ENCODE peak calls at places on chromosomes 12 and 14, in four cellular contexts. K is activated CD8-positive, alpha-beta T cell treated with anti-CD3 and anti-CD28 coated beads for 36 hours; Z is IMR-90; R is cardiac fibroblast. V is an unnamed sample.

GRCh38 chr12:58933068-58933681 is 12.9 kb upstream of the LRIG3 start:
- DNase-seq in K (no peak), Z (no peak), R (no peak), V (no peak)

GRCh38 chr14:31286456-31287293 is 79.1 kb upstream of the HECTD1 start:
- DNase-seq in K (peak; percentile 30), Z (no peak), R (no peak), V (no peak)

GRCh38 chr12:16530268-16530865 is 75.6 kb downstream of the LMO3 start:
- DNase-seq in K (no peak), Z (no peak), R (no peak), V (no peak)

GRCh38 chr12:63292476-63293228 is 141.7 kb upstream of the AVPR1A start:
- DNase-seq in K (no peak), Z (no peak), R (no peak), V (no peak)

GRCh38 chr14:64821651-64822050 is 58.1 kb downstream of the SPTB start:
- DNase-seq in K (no peak), Z (no peak), R (no peak), V (no peak)

GRCh38 chr14:75011356-75012097 is 8.8 kb downstream of the EIF2B2 start:
- DNase-seq in K (peak; percentile 66), Z (peak; percentile 78), R (peak; percentile 77), V (no peak)

GRCh38 chr12:49105504-49106120 is 5.0 kb downstream of the LMBR1L start:
- DNase-seq in K (no peak), Z (no peak), R (peak; percentile 80), V (no peak)

GRCh38 chr12:53231859-53232640 is at the start of gene RARG:
- DNase-seq in K (peak; percentile 76), Z (no peak), R (peak; percentile 24), V (peak; percentile 58)

GRCh38 chr14:57382283-57382682 is 8.1 kb upstream of the NAA30 start:
- DNase-seq in K (no peak), Z (peak; percentile 94), R (peak; percentile 96), V (no peak)

GRCh38 chr14:100712490-100712889 is 14.2 kb upstream of the DLK1 start:
- DNase-seq in K (no peak), Z (no peak), R (no peak), V (no peak)

GRCh38 chr14:90603336-90603735 is 206.5 kb downstream of the CALM1 start:
- DNase-seq in K (no peak), Z (peak; percentile 18), R (no peak), V (no peak)

GRCh38 chr12:122067966-122068365 is 10.6 kb upstream of the MLXIP start:
- DNase-seq in K (peak; percentile 73), Z (peak; percentile 89), R (peak; percentile 65), V (peak; percentile 85)

GRCh38 chr12:121713257-121714155 is 954 bp downstream of the TMEM120B start:
- DNase-seq in K (peak; percentile 11), Z (peak; percentile 36), R (peak; percentile 29), V (peak; percentile 26)

GRCh38 chr14:24233538-24233866 is 773 bp downstream of the GMPR2 start:
- DNase-seq in K (peak; percentile 35), Z (no peak), R (no peak), V (no peak)

GRCh38 chr12:103441437-103442186 is 54.2 kb downstream of the C12orf42 start:
- DNase-seq in K (peak; percentile 68), Z (no peak), R (no peak), V (peak; percentile 80)

GRCh38 chr12:9813821-9814798 is 13.2 kb upstream of the KLRF1 start:
- DNase-seq in K (peak; percentile 94), Z (peak; percentile 17), R (peak; percentile 59), V (peak; percentile 84)

GRCh38 chr14:105330491-105330895 is 15.9 kb downstream of the PACS2 start:
- DNase-seq in K (peak; percentile 56), Z (peak; percentile 60), R (peak; percentile 60), V (no peak)

GRCh38 chr14:52220924-52221802 is 46.3 kb upstream of the PTGDR start:
- DNase-seq in K (peak; percentile 4), Z (no peak), R (peak; percentile 17), V (no peak)

GRCh38 chr12:88921890-88922532 is 341.7 kb upstream of the KITLG start:
- DNase-seq in K (no peak), Z (no peak), R (no peak), V (no peak)

GRCh38 chr12:66061557-66062279 is 68.8 kb downstream of the LLPH start:
- DNase-seq in K (no peak), Z (no peak), R (peak; percentile 27), V (no peak)

GRCh38 chr14:94823556-94824341 is 53.8 kb upstream of the GSC start:
- DNase-seq in K (no peak), Z (no peak), R (peak; percentile 13), V (no peak)

GRCh38 chr12:98894412-98895085 is 249.5 kb downstream of the APAF1 start:
- DNase-seq in K (no peak), Z (no peak), R (no peak), V (peak; percentile 41)

GRCh38 chr12:46450279-46450748 is 77.7 kb upstream of the SLC38A2 start:
- DNase-seq in K (no peak), Z (no peak), R (peak; percentile 51), V (no peak)

GRCh38 chr14:69319911-69320310 is 60.0 kb downstream of the GALNT16 start:
- DNase-seq in K (no peak), Z (no peak), R (no peak), V (no peak)

GRCh38 chr14:65169351-65169750 is 67.0 kb upstream of the MAX start:
- DNase-seq in K (peak; percentile 51), Z (peak; percentile 89), R (peak; percentile 89), V (peak; percentile 70)

GRCh38 chr12:59388694-59389093 is 207.1 kb upstream of the SLC16A7 start:
- DNase-seq in K (no peak), Z (no peak), R (no peak), V (no peak)

GRCh38 chr14:89956294-89957009 is 725 bp downstream of the TDP1 start:
- DNase-seq in K (peak; percentile 97), Z (peak; percentile 94), R (peak; percentile 98), V (peak; percentile 70)

GRCh38 chr12:130468700-130469245 is 131.1 kb downstream of the PIWIL1 start:
- DNase-seq in K (no peak), Z (no peak), R (no peak), V (no peak)

GRCh38 chr12:112932485-112933151 is 5.7 kb upstream of the OAS3 start:
- DNase-seq in K (no peak), Z (no peak), R (no peak), V (no peak)

GRCh38 chr12:114918535-114919233 is 234.7 kb upstream of the TBX3 start:
- DNase-seq in K (no peak), Z (peak; percentile 72), R (peak; percentile 85), V (no peak)

GRCh38 chr14:46580941-46581671 is 70.5 kb downstream of the RPL10L start:
- DNase-seq in K (peak; percentile 6), Z (no peak), R (peak; percentile 32), V (peak; percentile 8)

DNA sequence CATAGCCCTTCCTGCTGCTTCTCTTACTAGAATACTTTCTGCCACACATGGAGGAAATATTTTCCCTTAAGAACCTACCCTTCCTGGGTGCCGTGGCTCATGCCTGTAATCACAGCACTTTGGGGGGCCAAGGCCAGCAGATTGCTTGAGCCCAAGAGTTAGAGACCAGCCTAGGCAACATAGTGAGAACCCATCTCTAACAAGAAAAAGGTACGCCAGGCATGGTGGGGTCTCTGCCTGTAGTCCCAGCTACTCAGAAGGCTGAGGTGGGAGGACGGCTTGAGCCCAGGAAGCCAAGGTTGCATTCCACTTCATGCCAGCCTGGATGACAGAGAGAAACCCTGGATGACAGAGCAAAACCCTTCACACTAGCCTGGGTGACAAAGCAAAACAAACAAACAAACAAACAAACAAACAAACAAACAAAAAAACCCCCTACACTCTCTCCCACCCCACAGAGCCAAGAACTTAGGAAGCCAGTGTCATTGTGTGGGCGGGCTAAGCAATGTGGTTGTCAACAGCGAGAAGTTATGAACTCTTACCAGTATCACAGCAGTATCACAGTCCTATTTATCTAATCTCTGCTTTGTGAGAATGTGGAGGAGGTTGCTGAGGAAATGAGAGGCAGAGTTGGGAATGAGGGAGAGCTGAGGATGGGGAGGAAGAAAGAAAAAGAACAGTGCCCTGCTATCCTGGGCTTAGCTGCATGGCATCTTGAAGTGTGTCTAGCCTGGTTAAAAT is 53.8 kb upstream of the CLEC14A start:
- DNase-seq in K (no peak), Z (no peak), R (no peak), V (no peak)
- TF ChIP-seq CTCF in K (no peak), Z (no peak), R (no peak), V (no peak)

GRCh38 chr12:116125084-116125483 is 152.4 kb downstream of the MED13L start:
- DNase-seq in K (no peak), Z (no peak), R (no peak), V (no peak)
- TF ChIP-seq CTCF in K (no peak), Z (no peak), R (no peak), V (no peak)

GRCh38 chr14:99524091-99524661 is 43.0 kb downstream of the CCNK start:
- DNase-seq in K (no peak), Z (no peak), R (no peak), V (no peak)

GRCh38 chr14:99522934-99523660 is 41.9 kb downstream of the CCNK start:
- DNase-seq in K (no peak), Z (peak; percentile 23), R (no peak), V (no peak)

GRCh38 chr14:99523661-99524050 is 42.4 kb downstream of the CCNK start:
- DNase-seq in K (no peak), Z (no peak), R (no peak), V (no peak)

GRCh38 chr14:99525699-99526080 is 44.5 kb downstream of the CCNK start:
- DNase-seq in K (no peak), Z (no peak), R (no peak), V (no peak)

GRCh38 chr14:99524804-99525698 is 43.8 kb downstream of the CCNK start:
- DNase-seq in K (peak; percentile 17), Z (peak; percentile 59), R (peak; percentile 51), V (no peak)
- TF ChIP-seq CTCF in K (no peak), Z (peak; percentile 49), R (peak; percentile 29), V (no peak)

GRCh38 chr14:93333631-93334095 is 827 bp upstream of the BTBD7 start:
- DNase-seq in K (no peak), Z (no peak), R (no peak), V (no peak)

GRCh38 chr14:93330609-93331000 is 2.2 kb downstream of the BTBD7 start:
- DNase-seq in K (no peak), Z (no peak), R (no peak), V (no peak)

GRCh38 chr14:93331375-93332031 is 1.3 kb downstream of the BTBD7 start:
- DNase-seq in K (no peak), Z (no peak), R (no peak), V (no peak)

GRCh38 chr14:93332032-93332852 is 594 bp downstream of the BTBD7 start:
- DNase-seq in K (peak; percentile 33), Z (peak; percentile 49), R (peak; percentile 36), V (peak; percentile 85)

DNA sequence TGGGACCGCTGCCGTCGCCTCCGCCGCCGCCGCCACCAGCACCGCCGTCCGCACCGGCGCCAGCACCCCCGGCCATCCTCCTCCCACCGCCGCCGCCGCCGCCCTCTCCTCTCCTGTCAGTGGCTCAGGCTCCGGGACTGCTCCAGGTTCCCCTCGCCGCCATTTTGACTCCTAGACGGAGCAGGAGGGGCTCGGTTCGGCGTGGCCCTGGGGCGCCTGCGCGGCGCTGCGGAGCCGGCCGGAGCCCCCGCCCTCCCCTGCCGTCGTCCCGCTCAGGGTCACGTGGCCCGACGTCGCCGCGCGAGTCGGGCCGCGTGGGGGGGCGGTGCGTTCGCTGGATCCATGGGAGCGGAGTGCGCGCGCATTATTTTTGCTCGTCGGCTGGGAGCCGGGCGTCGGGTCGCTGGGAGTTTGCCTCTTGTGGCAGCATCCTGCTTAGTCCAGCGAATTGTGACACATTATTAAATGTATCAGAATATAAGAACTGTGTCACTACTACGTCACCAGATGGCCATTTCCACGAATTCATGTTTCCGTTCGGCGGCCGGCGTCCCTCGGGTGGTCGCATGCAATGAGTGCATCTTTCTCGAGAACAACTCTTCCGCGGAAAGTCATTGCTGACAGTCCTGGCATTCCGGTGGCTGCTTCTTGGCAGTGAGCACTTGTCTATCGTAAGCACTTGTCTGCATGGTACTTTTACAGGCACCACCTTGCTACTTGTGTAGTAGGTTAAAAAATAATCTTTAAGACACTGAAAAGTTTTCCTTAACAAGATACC is at the start of gene BTBD7:
- DNase-seq in K (peak; percentile 97), Z (peak; percentile 92), R (peak; percentile 94), V (peak; percentile 99)
- TF ChIP-seq CTCF in K (no peak), Z (peak; percentile 40), R (peak; percentile 15), V (no peak)

V was measured in GM20000.